ENCODE peak calls at places on chromosomes 12 and 14, in nine cellular contexts. W is left ventricle myocardium inferior, T is lower lobe of right lung, E is dorsolateral prefrontal cortex, K is AG04450, U is fibroblast of lung, C is A549, Y is GM23338, Z is body of pancreas. G is an unnamed sample.

GRCh38 chr14:24367506-24368214 is at the start of gene NFATC4:
- DNase-seq in Y (peak; percentile 98), Z (peak; percentile 62), C (peak; percentile 61), E (no peak), K (peak; percentile 90), W (peak; percentile 75), U (peak; percentile 99), T (peak; percentile 63), G (peak; percentile 76)

GRCh38 chr12:106358410-106359241 is 1.1 kb downstream of the POLR3B start:
- DNase-seq in C (no peak), T (no peak), E (no peak), K (no peak), Z (peak; percentile 37), U (peak; percentile 77), Y (no peak), W (no peak), G (no peak)

GRCh38 chr12:39619316-39619659 is 315 bp downstream of the ABCD2 start:
- DNase-seq in T (no peak), Z (no peak), K (no peak), W (no peak), C (no peak), U (no peak), Y (peak; percentile 21), E (no peak), G (no peak)

GRCh38 chr12:121326996-121327674 is 25.1 kb downstream of the ANAPC5 start:
- DNase-seq in E (peak; percentile 46), K (no peak), Y (no peak), Z (no peak), T (no peak), C (no peak), U (no peak), W (no peak), G (no peak)

GRCh38 chr12:6771091-6771495 is 1.2 kb upstream of the LAG3 start:
- DNase-seq in U (no peak), C (no peak), K (no peak), Y (no peak), T (no peak), E (no peak), W (no peak), Z (no peak), G (no peak)

GRCh38 chr12:88111074-88111652 is 30.7 kb downstream of the CEP290 start:
- DNase-seq in Z (no peak), W (no peak), K (no peak), T (no peak), U (peak; percentile 71), C (peak; percentile 74), E (no peak), Y (peak; percentile 57), G (no peak)

GRCh38 chr14:92748259-92749016 is at the start of gene LGMN:
- DNase-seq in Y (peak; percentile 98), T (peak; percentile 97), K (peak; percentile 66), U (peak; percentile 86), E (peak; percentile 94), W (peak; percentile 97), Z (peak; percentile 95), C (peak; percentile 94), G (peak; percentile 88)

GRCh38 chr12:71654200-71654599 is 9.4 kb downstream of the ZFC3H1 start:
- DNase-seq in W (no peak), K (no peak), E (no peak), T (no peak), Y (no peak), U (no peak), Z (no peak), C (no peak), G (no peak)

GRCh38 chr14:99081880-99082279 is 190.1 kb downstream of the BCL11B start:
- DNase-seq in C (no peak), W (no peak), Z (no peak), T (no peak), Y (no peak), E (no peak), U (no peak), K (no peak), G (no peak)

GRCh38 chr14:103101257-103101963 is 6.9 kb downstream of the EXOC3L4 start:
- DNase-seq in Z (no peak), Y (no peak), E (no peak), C (no peak), K (no peak), U (no peak), T (no peak), W (no peak), G (no peak)

GRCh38 chr12:24256636-24257150 is 307.2 kb upstream of the SOX5 start:
- DNase-seq in C (no peak), K (no peak), U (no peak), T (no peak), Y (peak; percentile 18), W (no peak), Z (no peak), E (no peak), G (no peak)

GRCh38 chr12:49225551-49226166 is 36.8 kb upstream of the TUBA1A start:
- DNase-seq in K (no peak), T (peak; percentile 88), U (peak; percentile 34), Y (peak; percentile 23), E (no peak), W (no peak), C (peak; percentile 44), Z (no peak), G (no peak)
- TF ChIP-seq CTCF in K (peak; percentile 25), T (peak; percentile 15), U (peak; percentile 13), Y (peak; percentile 24), E (no peak), W (no peak), C (no peak), Z (no peak), G (no peak)

GRCh38 chr12:131005161-131006035 is 51.7 kb downstream of the ADGRD1 start:
- DNase-seq in U (no peak), E (no peak), W (no peak), K (no peak), C (no peak), Z (no peak), Y (no peak), T (no peak), G (no peak)
- TF ChIP-seq CTCF in U (no peak), E (no peak), W (no peak), K (no peak), C (no peak), Z (no peak), Y (no peak), T (no peak), G (no peak)

GRCh38 chr12:104825408-104825807 is 132.7 kb downstream of the SLC41A2 start:
- DNase-seq in C (peak; percentile 36), Z (no peak), U (peak; percentile 18), W (no peak), K (no peak), E (no peak), T (no peak), Y (peak; percentile 68), G (no peak)
- TF ChIP-seq CTCF in C (peak; percentile 16), Z (no peak), U (peak; percentile 28), W (no peak), K (peak; percentile 41), E (no peak), T (peak; percentile 11), Y (peak; percentile 67), G (no peak)

DNA sequence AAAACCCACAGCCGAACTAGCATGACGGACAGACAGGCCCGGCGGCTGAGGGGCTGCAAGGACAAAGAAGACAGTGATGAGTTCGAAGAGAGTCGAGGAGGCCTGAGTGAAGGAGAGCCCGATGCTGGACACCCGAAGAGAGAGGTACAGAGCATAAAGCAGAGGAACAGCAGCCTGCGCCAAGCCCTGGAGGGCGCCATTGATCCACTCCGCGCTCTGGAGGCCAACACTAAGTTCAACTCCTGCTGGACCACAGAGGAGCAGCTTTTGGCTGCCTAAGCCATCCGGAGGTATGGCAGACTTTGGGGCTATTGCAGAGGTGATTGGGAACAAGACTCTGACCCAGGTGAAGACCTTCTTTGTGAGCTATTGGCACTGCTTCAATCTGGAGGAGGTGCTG is 7.8 kb upstream of the PLXNC1 start:
- DNase-seq in W (no peak), T (no peak), U (no peak), K (no peak), Y (peak; percentile 79), Z (no peak), E (no peak), C (peak; percentile 51), G (no peak)
- TF ChIP-seq CTCF in W (peak; percentile 18), T (peak; percentile 39), U (peak; percentile 30), K (peak; percentile 50), Y (peak; percentile 69), Z (peak; percentile 12), E (no peak), C (peak; percentile 28), G (no peak)

DNA sequence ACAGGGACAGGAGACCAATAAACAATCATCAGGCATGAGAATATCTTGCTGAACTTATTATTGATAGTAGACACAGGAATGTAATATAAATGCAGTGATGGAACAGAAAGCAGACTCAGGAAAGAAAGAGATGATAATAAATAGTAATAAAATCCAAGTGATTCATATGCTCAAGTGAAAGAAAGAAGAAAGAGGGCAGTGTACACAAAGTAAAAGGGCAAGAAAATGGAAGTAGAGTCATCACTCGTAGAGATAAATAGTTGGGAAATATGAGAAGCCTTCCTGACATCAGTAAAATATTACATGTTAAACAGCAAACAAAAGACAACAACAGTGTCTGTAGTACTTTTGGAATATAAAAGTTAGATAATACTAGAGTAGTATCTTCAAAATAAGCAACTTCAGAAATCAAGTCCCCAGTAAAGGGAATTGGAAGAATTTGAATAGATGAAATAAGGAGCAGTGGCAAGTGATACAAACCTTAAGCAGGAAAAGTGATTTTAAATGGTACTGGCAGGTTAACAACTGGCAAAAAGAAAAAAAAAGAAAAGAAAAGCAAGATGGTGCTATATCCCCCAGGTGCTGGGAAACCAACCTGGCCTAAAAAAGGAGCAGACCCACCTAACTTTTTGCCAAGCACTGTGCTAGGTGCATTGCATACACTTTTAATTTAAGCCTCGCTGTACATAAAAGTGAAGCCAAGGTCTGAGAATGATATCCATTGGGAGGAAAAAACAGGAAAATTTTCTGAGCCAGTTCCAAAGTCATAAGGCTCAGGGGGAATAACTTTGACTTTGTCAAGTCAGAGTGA is 412.5 kb downstream of the RAD51B start:
- DNase-seq in U (no peak), Z (no peak), E (no peak), Y (no peak), W (no peak), K (no peak), C (peak; percentile 39), T (no peak), G (no peak)
- TF ChIP-seq CTCF in U (no peak), Z (no peak), E (no peak), Y (no peak), W (no peak), K (no peak), C (no peak), T (no peak), G (no peak)

DNA sequence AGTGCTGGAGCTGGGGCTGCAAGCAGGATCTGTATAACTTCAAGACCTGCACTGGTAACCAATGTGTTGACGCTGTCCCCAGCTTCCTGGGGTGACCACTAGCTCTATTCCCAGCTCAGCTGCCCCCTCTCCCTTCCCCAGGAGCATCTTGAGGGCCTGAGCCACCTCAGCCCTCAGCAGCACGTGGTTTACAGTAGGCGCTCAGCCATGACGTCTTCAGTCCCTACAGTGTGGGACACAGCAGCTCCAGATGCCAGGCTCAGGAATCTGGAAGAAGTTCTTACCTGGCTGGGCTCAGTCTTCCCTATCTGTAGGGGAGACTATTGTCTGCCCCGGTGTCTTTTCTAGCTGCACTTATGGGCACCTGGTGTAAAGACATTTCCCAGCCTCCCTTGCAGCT is 8.6 kb downstream of the SDS start:
- DNase-seq in K (no peak), T (no peak), C (no peak), U (no peak), W (no peak), Z (no peak), Y (no peak), E (no peak), G (no peak)
- TF ChIP-seq CTCF in K (no peak), T (no peak), C (no peak), U (no peak), W (no peak), Z (no peak), Y (no peak), E (no peak), G (no peak)

G was measured in mesothelial cell of epicardium.